ENCODE peak calls at places on chromosomes 12 and 14, in four cellular contexts. W, B, L and Z are unnamed samples. For H3K36me3, the result is how much of the 10 kb centered on the place peaks cover.

GRCh38 chr12:88272456-88272855 is 130.3 kb downstream of the TMTC3 start:
- DNase-seq in B (no peak), L (no peak), W (no peak), Z (no peak)

GRCh38 chr14:76953196-76953945 is 75.1 kb downstream of the IRF2BPL start:
- DNase-seq in B (peak), W (peak), L (peak), Z (peak)

GRCh38 chr12:20492251-20492728 is 124.0 kb downstream of the PDE3A start:
- DNase-seq in L (peak), B (no peak), W (no peak), Z (no peak)

GRCh38 chr12:109631236-109632150 is 57.9 kb downstream of the MVK start:
- DNase-seq in L (no peak), W (no peak), B (no peak), Z (no peak)

GRCh38 chr12:130428116-130428515 is 90.4 kb downstream of the PIWIL1 start:
- DNase-seq in L (no peak), B (no peak), W (no peak), Z (no peak)

GRCh38 chr14:96363751-96364336 is 518 bp downstream of the GSKIP start:
- DNase-seq in B (no peak), L (peak), W (peak), Z (no peak)

GRCh38 chr12:5213990-5214389 is 170.3 kb downstream of the KCNA5 start:
- DNase-seq in W (no peak), L (no peak), B (no peak), Z (no peak)

GRCh38 chr14:102451064-102451352 is 58.6 kb downstream of the ANKRD9 start:
- DNase-seq in B (no peak), L (no peak), W (no peak), Z (no peak)

GRCh38 chr12:106791531-106791930 is 17.0 kb downstream of the RIC8B start:
- DNase-seq in W (no peak), L (no peak), B (no peak), Z (no peak)

GRCh38 chr14:103518416-103519042 is 4.1 kb downstream of the CKB start:
- DNase-seq in W (peak), L (peak), B (peak), Z (peak)

GRCh38 chr12:130847097-130847496 is 8.0 kb upstream of the STX2 start:
- DNase-seq in B (no peak), L (no peak), W (no peak), Z (no peak)

GRCh38 chr14:35213869-35214387 is 78.3 kb upstream of the PSMA6 start:
- DNase-seq in B (no peak), W (no peak), L (peak), Z (no peak)

GRCh38 chr12:47731723-47732122 is 6.4 kb upstream of the ENDOU start:
- DNase-seq in B (no peak), W (no peak), L (no peak), Z (no peak)

GRCh38 chr14:73462815-73463214 is 4.5 kb upstream of the NUMB start:
- DNase-seq in L (peak), B (no peak), W (no peak), Z (no peak)

GRCh38 chr14:56237398-56237797 is 119.2 kb downstream of the PELI2 start:
- DNase-seq in W (no peak), B (no peak), L (no peak), Z (no peak)

GRCh38 chr12:92989715-92990484 is 60.8 kb upstream of the EEA1 start:
- DNase-seq in W (no peak), L (no peak), B (no peak), Z (no peak)

GRCh38 chr14:60188115-60188514 is 22.9 kb upstream of the DHRS7 start:
- DNase-seq in L (peak), W (no peak), B (no peak), Z (no peak)

GRCh38 chr14:22850944-22851790 is 14.8 kb downstream of the MMP14 start:
- DNase-seq in B (peak), W (peak), L (peak), Z (peak)

GRCh38 chr14:78071016-78071549 is 99.1 kb upstream of the NRXN3 start:
- DNase-seq in W (no peak), L (no peak), B (no peak), Z (no peak)

GRCh38 chr12:22043943-22044342 is 2.1 kb upstream of the CMAS start:
- DNase-seq in L (no peak), B (no peak), W (no peak), Z (no peak)

GRCh38 chr12:112907415-112908157 is 824 bp downstream of the OAS1 start:
- DNase-seq in W (no peak), L (no peak), B (no peak), Z (no peak)
- H3K4me3 ChIP-seq in W (peak), L (no peak), B (peak), Z (peak)

DNA sequence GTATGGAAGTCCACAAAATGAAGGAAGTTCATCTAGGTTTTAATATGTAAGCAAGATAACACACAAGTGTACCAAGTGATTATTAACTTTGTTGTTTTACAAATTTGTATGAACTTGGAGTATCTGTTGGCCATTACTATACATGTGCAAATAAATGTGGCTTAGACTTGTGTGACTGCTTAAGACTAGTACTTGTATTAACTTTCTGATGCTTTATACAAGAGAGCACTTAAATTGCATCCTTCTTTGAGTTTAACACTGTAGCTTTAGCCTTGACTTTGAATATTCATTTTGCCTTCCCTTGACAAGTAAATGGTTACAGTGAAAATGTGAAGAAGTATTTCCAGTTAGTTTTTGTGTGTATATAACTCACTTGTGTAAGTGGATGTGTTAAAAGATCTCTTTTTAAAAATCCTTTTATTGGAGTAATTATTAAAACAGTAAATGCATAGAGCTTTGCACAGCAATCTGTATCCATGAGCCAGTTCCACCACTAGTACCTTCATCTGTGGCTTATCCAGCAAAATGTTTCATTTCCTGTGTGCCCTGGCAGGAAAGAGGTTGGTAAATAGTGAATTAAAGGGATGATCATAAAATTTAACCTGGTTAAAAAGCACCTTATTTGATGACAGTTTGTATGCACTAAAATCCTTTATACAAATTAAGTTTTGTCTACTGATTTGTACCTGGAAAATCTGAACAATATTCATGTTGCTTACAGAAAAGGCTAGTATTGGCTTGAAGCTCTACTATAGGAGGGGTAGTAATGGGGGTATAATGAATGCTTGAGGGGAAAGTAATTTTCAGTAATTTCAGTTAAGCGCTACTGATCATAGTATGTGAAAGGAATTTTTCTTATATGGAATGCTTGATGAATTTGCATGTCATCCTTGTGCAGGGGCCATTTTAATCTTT is 8.0 kb downstream of the PNN start:
- DNase-seq in B (no peak), L (no peak), W (no peak), Z (no peak)
- H3K36me3 ChIP-seq in B (under half), L (under half), W (half or more), Z (under half)

GRCh38 chr12:101609198-101609597 is 14.4 kb downstream of the MYBPC1 start:
- DNase-seq in W (no peak), B (no peak), L (no peak), Z (no peak)

GRCh38 chr12:101612162-101612916 is 17.6 kb downstream of the MYBPC1 start:
- DNase-seq in L (no peak), B (no peak), W (no peak), Z (no peak)

GRCh38 chr12:101608301-101609133 is 13.7 kb downstream of the MYBPC1 start:
- DNase-seq in W (peak), B (no peak), L (no peak), Z (no peak)

GRCh38 chr12:101604132-101604531 is 9.4 kb downstream of the MYBPC1 start:
- DNase-seq in B (no peak), L (no peak), W (no peak), Z (no peak)

DNA sequence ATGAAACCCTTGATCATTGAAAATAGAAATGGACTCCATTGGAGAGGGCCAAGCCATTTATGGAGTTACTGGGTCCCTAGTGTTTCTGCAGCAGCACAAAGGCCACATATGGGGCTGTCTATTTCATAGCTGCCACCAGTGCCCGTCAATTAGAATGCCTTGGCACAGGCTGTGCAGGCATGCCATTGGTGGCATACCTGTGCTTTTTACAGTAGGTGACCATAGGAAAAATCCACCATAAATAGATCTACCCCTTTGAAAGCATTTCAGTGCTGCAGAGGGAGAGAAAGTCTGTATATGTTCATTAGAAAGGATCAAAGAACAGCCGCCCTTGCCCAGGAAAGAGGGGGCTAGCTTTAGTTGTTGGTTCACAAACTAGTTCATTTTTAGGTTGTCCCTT is 13.1 kb downstream of the MYBPC1 start:
- DNase-seq in W (no peak), B (no peak), L (no peak), Z (no peak)
- H3K4me3 ChIP-seq in W (no peak), B (no peak), L (no peak), Z (no peak)

GRCh38 chr12:117933545-117933944 is 35.2 kb downstream of the KSR2 start:
- DNase-seq in W (no peak), B (no peak), L (no peak), Z (no peak)
- H3K36me3 ChIP-seq in W (under half), B (under half), L (under half), Z (under half)

DNA sequence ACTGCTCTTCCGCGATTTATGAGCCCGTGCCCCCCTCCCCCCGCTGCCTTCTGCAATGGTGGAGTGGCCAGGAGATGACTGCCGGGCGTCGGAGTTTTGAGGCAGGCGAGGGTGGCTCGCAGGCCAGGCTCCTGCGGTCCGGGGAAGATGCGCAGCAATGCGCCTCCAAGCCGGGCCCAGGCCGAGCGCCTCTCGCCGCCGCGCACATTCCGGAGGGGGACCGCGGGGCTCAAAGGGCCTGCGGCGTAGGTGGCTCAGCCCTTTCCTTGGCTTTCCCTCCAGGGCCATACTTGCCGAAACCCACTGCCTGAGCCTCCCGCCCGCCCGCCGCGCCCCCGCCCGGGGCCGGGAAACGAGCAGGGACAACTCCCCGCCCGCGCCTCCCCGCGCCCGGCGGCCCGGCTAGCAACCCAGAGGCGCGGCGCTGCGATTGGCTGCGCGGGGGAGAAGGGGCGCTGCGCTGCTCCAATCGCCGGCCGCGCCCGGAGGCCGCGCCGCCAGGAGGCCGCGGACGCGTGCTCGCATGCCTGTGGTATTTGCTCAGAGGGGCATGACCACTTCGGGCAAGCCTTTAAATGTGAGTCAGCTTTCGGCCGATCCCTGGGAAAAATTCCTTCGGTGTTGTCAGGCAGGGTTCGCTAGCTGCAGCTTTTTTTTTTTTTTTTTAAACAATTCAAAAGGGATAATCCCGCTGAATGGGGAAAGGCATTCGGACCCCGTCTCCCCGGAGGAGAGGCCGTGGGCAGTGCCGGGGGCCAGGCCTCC is 157.9 kb upstream of the PARP11 start:
- DNase-seq in B (peak), L (peak), W (peak), Z (peak)
- H3K4me3 ChIP-seq in B (peak), L (no peak), W (peak), Z (peak)

DNA sequence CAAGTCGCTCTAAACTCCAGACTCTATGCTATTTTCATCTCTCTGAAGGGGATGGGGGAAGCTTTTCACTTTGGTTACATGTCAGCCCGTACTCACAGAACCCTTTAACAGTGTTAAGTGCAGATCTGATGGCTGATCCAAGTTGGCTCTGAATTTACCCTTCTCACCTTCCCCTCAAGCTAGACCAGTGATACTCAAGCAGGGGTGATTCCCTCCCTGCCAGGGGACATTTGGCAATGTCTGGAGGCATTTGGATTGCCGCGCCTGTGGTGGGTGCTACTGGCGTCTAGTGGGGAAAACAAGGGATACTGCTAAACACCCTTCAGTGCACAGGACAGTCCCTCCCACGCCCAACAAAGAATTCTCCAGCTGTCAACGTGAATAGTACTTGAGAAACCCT is 6.0 kb upstream of the TEX52 start:
- DNase-seq in B (no peak), L (no peak), W (no peak), Z (no peak)
- H3K36me3 ChIP-seq in B (under half), L (under half), W (under half), Z (under half)

GRCh38 chr12:1630827-1631591 is 2.0 kb downstream of the WNT5B start:
- DNase-seq in L (peak), B (no peak), W (no peak), Z (no peak)
- H3K4me3 ChIP-seq in L (no peak), B (no peak), W (peak), Z (no peak)

GRCh38 chr14:69114763-69115162 is 38.2 kb downstream of the DCAF5 start:
- DNase-seq in B (no peak), W (no peak), L (no peak), Z (no peak)

GRCh38 chr14:69118313-69118712 is 34.6 kb downstream of the DCAF5 start:
- DNase-seq in L (no peak), B (no peak), W (no peak), Z (no peak)

GRCh38 chr14:69115407-69116185 is 37.3 kb downstream of the DCAF5 start:
- DNase-seq in B (no peak), L (no peak), W (no peak), Z (no peak)

DNA sequence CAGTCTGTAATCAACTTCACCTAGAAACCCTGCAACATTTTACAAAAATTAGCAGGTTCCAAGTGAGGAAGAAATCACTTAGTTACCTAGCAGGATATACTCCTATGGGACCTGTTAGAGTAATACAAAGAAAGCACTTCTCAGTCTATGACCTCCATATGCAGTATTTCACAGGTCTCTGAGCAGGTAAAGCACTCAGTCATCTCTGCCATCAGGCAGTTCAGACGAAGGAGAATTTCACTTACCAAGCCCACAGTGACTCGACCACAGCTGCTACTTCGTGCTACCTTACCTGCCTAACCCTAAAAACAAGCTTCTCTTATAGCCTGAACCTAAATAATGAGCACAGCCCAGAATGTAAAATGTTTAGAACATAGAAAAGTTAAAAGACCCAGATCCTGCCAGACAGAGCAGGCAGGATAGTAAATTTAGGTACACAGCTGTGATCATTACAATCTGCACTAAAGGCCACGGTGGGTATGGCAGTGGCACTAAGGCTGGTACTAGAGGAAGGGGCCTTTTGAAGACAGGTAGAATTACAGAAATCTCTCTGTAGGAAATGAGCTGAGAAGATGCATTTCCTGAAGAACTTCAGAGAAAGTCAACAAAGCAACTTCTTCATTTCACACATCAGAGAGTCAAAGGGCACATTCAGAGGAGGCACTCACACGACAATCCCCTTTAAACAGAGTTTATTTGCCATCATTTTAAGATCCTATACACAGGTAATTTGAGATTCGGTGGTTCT is 35.7 kb downstream of the DCAF5 start:
- DNase-seq in W (no peak), L (no peak), B (no peak), Z (no peak)
- H3K36me3 ChIP-seq in W (half or more), L (under half), B (under half), Z (under half)

GRCh38 chr12:42356344-42356743 is 30.4 kb downstream of the PPHLN1 start:
- DNase-seq in B (no peak), L (no peak), W (no peak), Z (no peak)
- H3K4me3 ChIP-seq in B (no peak), L (no peak), W (no peak), Z (no peak)